ENCODE peak calls at places on chromosomes 16 and 17, in six cellular contexts. W is choroid plexus epithelial cell, Q is astrocyte of the cerebellum, V is GM23338, K is fibroblast of mammary gland, Y is progenitor cell of endocrine pancreas. X is an unnamed sample.

GRCh38 chr17:81253358-81254131 is 14.4 kb downstream of the NDUFAF8 start:
- DNase-seq in W (peak; percentile 55), Q (no peak), V (no peak), K (peak; percentile 44), Y (no peak), X (peak; percentile 25)

GRCh38 chr16:15598648-15599190 is 44.2 kb downstream of the MARF1 start:
- DNase-seq in W (no peak), Q (no peak), V (no peak), K (no peak), Y (no peak), X (no peak)

GRCh38 chr16:64892843-64893242 is 229.0 kb downstream of the CDH11 start:
- DNase-seq in W (peak; percentile 91), Q (peak; percentile 91), V (no peak), K (peak; percentile 89), Y (no peak), X (peak; percentile 91)

GRCh38 chr16:84959045-84959576 is 52.2 kb downstream of the ZDHHC7 start:
- DNase-seq in W (no peak), Q (no peak), V (peak; percentile 50), K (no peak), Y (no peak), X (no peak)

GRCh38 chr17:3810019-3810418 is 9.0 kb upstream of the ITGAE start:
- DNase-seq in W (no peak), Q (no peak), V (no peak), K (no peak), Y (no peak), X (no peak)

GRCh38 chr16:66416136-66416535 is 11.0 kb upstream of the BEAN1 start:
- DNase-seq in W (no peak), Q (no peak), V (no peak), K (no peak), Y (no peak), X (peak; percentile 29)

GRCh38 chr17:72336026-72336803 is 215.4 kb downstream of the SOX9 start:
- DNase-seq in W (no peak), Q (peak; percentile 39), V (peak; percentile 49), K (no peak), Y (no peak), X (no peak)

GRCh38 chr17:50608700-50609375 is 25.8 kb upstream of the ABCC3 start:
- DNase-seq in W (no peak), Q (no peak), V (peak; percentile 35), K (no peak), Y (no peak), X (no peak)

GRCh38 chr17:13616031-13616430 is 14.3 kb upstream of the HS3ST3A1 start:
- DNase-seq in W (no peak), Q (no peak), V (no peak), K (no peak), Y (no peak), X (no peak)

GRCh38 chr16:19136549-19137196 is 22.9 kb downstream of the ITPRIPL2 start:
- DNase-seq in W (peak; percentile 56), Q (no peak), V (no peak), K (peak; percentile 75), Y (no peak), X (peak; percentile 68)

GRCh38 chr16:82092711-82093110 is 57.7 kb downstream of the HSD17B2 start:
- DNase-seq in W (no peak), Q (no peak), V (no peak), K (no peak), Y (no peak), X (no peak)

GRCh38 chr17:30964878-30965277 is 6.0 kb upstream of the RNF135 start:
- DNase-seq in W (peak; percentile 28), Q (no peak), V (no peak), K (peak; percentile 25), Y (no peak), X (peak; percentile 25)

GRCh38 chr17:16100737-16101400 is 101.2 kb downstream of the TTC19 start:
- DNase-seq in W (peak; percentile 58), Q (no peak), V (no peak), K (peak; percentile 39), Y (no peak), X (peak; percentile 25)

GRCh38 chr16:1105888-1106620 is 10.0 kb upstream of the C1QTNF8 start:
- DNase-seq in W (peak; percentile 63), Q (no peak), V (peak; percentile 85), K (peak; percentile 33), Y (peak; percentile 81), X (peak; percentile 31)

GRCh38 chr16:67104845-67105244 is 4.9 kb upstream of the PHAF1 start:
- DNase-seq in W (no peak), Q (no peak), V (no peak), K (no peak), Y (no peak), X (no peak)

GRCh38 chr17:51006601-51007000 is 114.1 kb downstream of the SPAG9 start:
- DNase-seq in W (peak; percentile 30), Q (peak; percentile 4), V (no peak), K (no peak), Y (no peak), X (peak; percentile 41)

GRCh38 chr16:67538666-67539101 is 10.1 kb downstream of the RIPOR1 start:
- DNase-seq in W (peak; percentile 71), Q (no peak), V (peak; percentile 42), K (no peak), Y (no peak), X (peak; percentile 73)

GRCh38 chr17:82351713-82352488 is 7.1 kb upstream of the TEX19 start:
- DNase-seq in W (peak; percentile 96), Q (peak; percentile 86), V (peak; percentile 97), K (peak; percentile 89), Y (peak; percentile 86), X (peak; percentile 91)

GRCh38 chr17:14310584-14310983 is 9.7 kb downstream of the HS3ST3B1 start:
- DNase-seq in W (no peak), Q (no peak), V (no peak), K (peak; percentile 51), Y (no peak), X (no peak)

GRCh38 chr17:61389670-61390478 is 9.8 kb upstream of the TBX2 start:
- DNase-seq in W (peak; percentile 63), Q (no peak), V (peak; percentile 86), K (no peak), Y (no peak), X (peak; percentile 66)

GRCh38 chr16:47780213-47780612 is 319.1 kb downstream of the PHKB start:
- DNase-seq in W (no peak), Q (no peak), V (no peak), K (peak; percentile 55), Y (no peak), X (no peak)

GRCh38 chr16:8686031-8686621 is 11.7 kb downstream of the ABAT start:
- DNase-seq in W (no peak), Q (no peak), V (no peak), K (no peak), Y (no peak), X (no peak)

GRCh38 chr16:52114414-52114813 is 432.5 kb downstream of the TOX3 start:
- DNase-seq in W (no peak), Q (no peak), V (peak; percentile 5), K (no peak), Y (no peak), X (no peak)

GRCh38 chr17:81941484-81942166 is 4.5 kb upstream of the PYCR1 start:
- DNase-seq in W (no peak), Q (no peak), V (peak; percentile 75), K (no peak), Y (no peak), X (no peak)

GRCh38 chr16:48029768-48030167 is 126.0 kb downstream of the ABCC12 start:
- DNase-seq in W (no peak), Q (no peak), V (no peak), K (no peak), Y (no peak), X (no peak)

GRCh38 chr16:86383488-86384262 is 126.7 kb upstream of the FOXF1 start:
- DNase-seq in W (peak; percentile 90), Q (peak; percentile 39), V (no peak), K (peak; percentile 92), Y (no peak), X (peak; percentile 94)

GRCh38 chr17:74427048-74427762 is 4.7 kb upstream of the GPRC5C start:
- DNase-seq in W (no peak), Q (no peak), V (peak; percentile 36), K (no peak), Y (no peak), X (no peak)
- TF ChIP-seq CTCF in W (no peak), Q (no peak), V (no peak), K (no peak), Y (no peak), X (no peak)

GRCh38 chr16:72938426-72939164 is 109.3 kb downstream of the ZFHX3 start:
- DNase-seq in W (peak; percentile 90), Q (peak; percentile 60), V (no peak), K (peak; percentile 91), Y (no peak), X (peak; percentile 80)
- TF ChIP-seq CTCF in W (no peak), Q (no peak), V (no peak), K (no peak), Y (no peak), X (no peak)

GRCh38 chr17:10687497-10687896 is 9.8 kb downstream of the SCO1 start:
- DNase-seq in W (no peak), Q (no peak), V (no peak), K (no peak), Y (no peak), X (no peak)

GRCh38 chr17:10683853-10684252 is 13.5 kb downstream of the SCO1 start:
- DNase-seq in W (peak; percentile 64), Q (no peak), V (peak; percentile 54), K (peak; percentile 64), Y (no peak), X (peak; percentile 30)

DNA sequence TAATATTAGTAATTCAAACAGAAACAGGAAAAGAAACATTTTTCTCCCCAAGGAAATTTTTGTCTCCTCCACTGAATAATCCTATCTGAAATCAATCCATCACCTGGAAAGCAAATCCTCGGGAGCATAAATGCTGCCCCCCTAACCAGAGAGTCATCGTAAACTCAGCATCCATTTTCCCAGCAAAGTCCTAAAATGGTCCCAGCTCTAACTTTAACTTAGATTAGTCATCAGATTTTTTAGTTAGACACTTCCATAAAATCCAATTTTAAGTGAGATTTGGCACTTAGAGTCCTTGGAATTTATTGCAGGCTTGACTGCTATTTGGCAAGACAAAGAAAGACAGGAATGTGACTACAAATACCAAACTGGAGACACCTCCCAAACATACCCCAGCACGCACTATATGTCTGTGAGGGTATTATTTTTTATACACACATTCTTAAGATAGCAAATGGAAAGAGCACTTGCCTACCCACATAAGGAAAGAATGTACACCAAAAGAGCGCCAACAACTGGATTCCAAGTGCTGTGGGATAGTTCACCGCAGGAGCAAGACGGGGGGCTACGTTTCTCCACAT is 15.4 kb downstream of the SCO1 start:
- DNase-seq in W (peak; percentile 47), Q (no peak), V (no peak), K (no peak), Y (no peak), X (peak; percentile 51)
- TF ChIP-seq CTCF in W (no peak), Q (no peak), V (no peak), K (no peak), Y (no peak), X (no peak)

GRCh38 chr17:7589204-7589868 is 558 bp downstream of the SOX15 start:
- DNase-seq in W (peak; percentile 90), Q (peak; percentile 64), V (peak; percentile 94), K (peak; percentile 88), Y (peak; percentile 58), X (peak; percentile 83)

GRCh38 chr17:7588553-7589203 is 1.2 kb downstream of the SOX15 start:
- DNase-seq in W (no peak), Q (no peak), V (peak; percentile 59), K (no peak), Y (no peak), X (no peak)

GRCh38 chr17:7587831-7588230 is 2.1 kb downstream of the SOX15 start:
- DNase-seq in W (no peak), Q (no peak), V (no peak), K (no peak), Y (no peak), X (peak; percentile 24)

GRCh38 chr17:7586673-7587419 is 3.0 kb downstream of the SOX15 start:
- DNase-seq in W (no peak), Q (no peak), V (peak; percentile 66), K (no peak), Y (no peak), X (no peak)

GRCh38 chr17:7587420-7587786 is 2.5 kb downstream of the SOX15 start:
- DNase-seq in W (peak; percentile 94), Q (peak; percentile 87), V (no peak), K (peak; percentile 95), Y (no peak), X (peak; percentile 73)
- TF ChIP-seq CTCF in W (peak; percentile 29), Q (no peak), V (no peak), K (no peak), Y (no peak), X (no peak)